ENCODE peak calls at places on chromosomes 2 and 18, in nine cellular contexts. S, N, K, D, V, B, W, E and I are unnamed samples.

GRCh38 chr2:128272586-128273468 is 45.8 kb downstream of the HS6ST1 start:
- DNase-seq in S (no peak), N (peak), K (peak), D (peak), V (no peak), B (no peak), W (no peak), E (no peak), I (no peak)

GRCh38 chr2:239397856-239398470 is 2.9 kb downstream of the HDAC4 start:
- DNase-seq in S (no peak), N (no peak), K (peak), D (no peak), V (no peak), B (no peak), W (no peak), E (no peak), I (no peak)

GRCh38 chr2:96142217-96143113 is 2.8 kb downstream of the DUSP2 start:
- DNase-seq in S (no peak), N (peak), K (peak), D (no peak), V (no peak), B (peak), W (no peak), E (peak), I (no peak)

GRCh38 chr18:10875836-10876235 is 273.5 kb downstream of the PIEZO2 start:
- DNase-seq in S (no peak), N (no peak), K (no peak), D (no peak), V (no peak), B (no peak), W (no peak), E (no peak), I (no peak)

GRCh38 chr18:36697905-36698304 is 130.9 kb downstream of the TPGS2 start:
- DNase-seq in S (no peak), N (no peak), K (no peak), D (no peak), V (no peak), B (no peak), W (peak), E (no peak), I (no peak)

GRCh38 chr2:32993140-32993539 is 46.4 kb downstream of the LTBP1 start:
- DNase-seq in S (no peak), N (no peak), K (no peak), D (no peak), V (no peak), B (no peak), W (no peak), E (no peak), I (no peak)

GRCh38 chr18:64436111-64436510 is 287.2 kb upstream of the LINC00305 start:
- DNase-seq in S (no peak), N (no peak), K (no peak), D (no peak), V (no peak), B (no peak), W (no peak), E (no peak), I (no peak)

GRCh38 chr2:10448646-10449480 is 736 bp upstream of the ODC1 start:
- DNase-seq in S (peak), N (peak), K (peak), D (peak), V (peak), B (no peak), W (peak), E (peak), I (peak)

GRCh38 chr2:202643012-202643858 is 8.5 kb downstream of the FAM117B start:
- DNase-seq in S (no peak), N (no peak), K (no peak), D (no peak), V (no peak), B (no peak), W (no peak), E (no peak), I (no peak)

GRCh38 chr18:47054369-47054768 is 18.9 kb upstream of the ELOA2 start:
- DNase-seq in S (no peak), N (no peak), K (no peak), D (no peak), V (no peak), B (no peak), W (no peak), E (no peak), I (no peak)

GRCh38 chr2:215171151-215171550 is 32.7 kb upstream of the ABCA12 start:
- DNase-seq in S (no peak), N (no peak), K (no peak), D (no peak), V (no peak), B (no peak), W (no peak), E (no peak), I (no peak)

GRCh38 chr18:23822590-23823385 is 133.5 kb downstream of the LAMA3 start:
- DNase-seq in S (no peak), N (no peak), K (no peak), D (no peak), V (no peak), B (no peak), W (no peak), E (no peak), I (no peak)

GRCh38 chr2:191591025-191591424 is 86.9 kb upstream of the NABP1 start:
- DNase-seq in S (no peak), N (no peak), K (no peak), D (no peak), V (no peak), B (no peak), W (no peak), E (no peak), I (no peak)

GRCh38 chr2:183995632-183996031 is 602.7 kb upstream of the ZNF804A start:
- DNase-seq in S (no peak), N (peak), K (no peak), D (no peak), V (no peak), B (no peak), W (no peak), E (no peak), I (no peak)

DNA sequence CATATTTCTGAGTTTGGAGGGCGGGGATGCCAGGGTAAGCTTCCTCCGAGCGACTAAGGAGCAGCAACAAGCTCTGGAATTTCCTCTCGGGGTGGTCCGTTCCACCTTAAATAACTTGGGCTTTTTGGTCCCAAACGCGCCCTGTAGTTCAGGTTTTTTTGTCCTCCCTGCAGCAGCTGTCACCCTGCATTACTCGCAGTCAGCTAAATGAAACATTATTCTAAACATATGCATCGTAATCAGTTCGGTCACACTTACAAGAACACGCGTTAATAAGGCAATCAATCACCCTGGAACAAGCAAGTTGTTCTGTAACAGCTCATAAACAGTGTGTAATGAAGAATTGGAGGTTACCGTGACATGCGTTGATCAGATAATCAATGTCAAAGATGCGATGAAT is 8.3 kb downstream of the EVX2 start:
- DNase-seq in S (no peak), N (no peak), K (no peak), D (no peak), V (no peak), B (no peak), W (no peak), E (no peak), I (no peak)
- H3K4me3 ChIP-seq in S (no peak), N (no peak), K (no peak), D (no peak), V (no peak), B (no peak), W (no peak), E (no peak), I (no peak)

DNA sequence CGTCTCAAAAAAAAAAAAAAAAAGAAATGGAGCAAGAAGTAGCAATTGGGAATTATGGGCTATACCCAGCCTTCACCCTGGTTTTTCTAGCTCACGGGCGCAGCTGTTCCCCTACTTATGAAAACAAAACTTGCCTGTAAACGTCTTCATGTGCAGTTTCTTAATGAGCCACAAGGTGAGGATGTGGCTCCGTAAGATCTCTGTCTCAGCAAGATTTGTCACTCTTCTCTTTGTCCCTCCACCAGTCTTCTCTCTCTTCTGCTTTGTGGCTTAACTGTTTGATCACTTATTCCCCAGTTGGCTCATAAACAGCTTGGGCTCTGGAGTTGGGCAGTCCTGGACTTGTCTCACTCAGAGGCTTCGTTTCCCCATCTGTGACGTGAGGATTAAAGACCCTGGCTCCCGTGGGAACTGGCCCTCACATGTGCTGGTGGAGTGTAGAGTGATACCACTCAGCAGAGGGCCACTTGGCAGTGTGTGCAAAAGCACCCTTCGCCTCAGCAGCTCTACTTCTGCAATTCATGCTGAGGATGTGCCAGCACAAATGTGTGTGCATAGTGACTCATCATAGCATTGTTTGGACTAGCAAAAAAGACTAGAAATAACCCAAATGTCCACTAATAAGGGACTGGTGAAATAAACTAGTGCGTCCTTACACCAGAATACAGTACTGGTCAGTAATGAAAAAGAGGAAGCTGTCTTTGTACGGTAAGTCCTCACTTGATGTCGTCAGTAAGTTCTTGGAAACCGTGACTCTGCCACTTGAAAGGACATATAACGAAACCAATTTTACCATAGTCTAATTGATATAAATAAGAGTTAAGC is 8.7 kb downstream of the CEP68 start:
- DNase-seq in S (peak), N (peak), K (peak), D (peak), V (peak), B (no peak), W (peak), E (peak), I (peak)
- TF ChIP-seq POLR2A in S (no peak), N (peak), K (no peak), D (no peak), V (no peak), B (no peak), W (no peak), E (no peak), I (no peak)

DNA sequence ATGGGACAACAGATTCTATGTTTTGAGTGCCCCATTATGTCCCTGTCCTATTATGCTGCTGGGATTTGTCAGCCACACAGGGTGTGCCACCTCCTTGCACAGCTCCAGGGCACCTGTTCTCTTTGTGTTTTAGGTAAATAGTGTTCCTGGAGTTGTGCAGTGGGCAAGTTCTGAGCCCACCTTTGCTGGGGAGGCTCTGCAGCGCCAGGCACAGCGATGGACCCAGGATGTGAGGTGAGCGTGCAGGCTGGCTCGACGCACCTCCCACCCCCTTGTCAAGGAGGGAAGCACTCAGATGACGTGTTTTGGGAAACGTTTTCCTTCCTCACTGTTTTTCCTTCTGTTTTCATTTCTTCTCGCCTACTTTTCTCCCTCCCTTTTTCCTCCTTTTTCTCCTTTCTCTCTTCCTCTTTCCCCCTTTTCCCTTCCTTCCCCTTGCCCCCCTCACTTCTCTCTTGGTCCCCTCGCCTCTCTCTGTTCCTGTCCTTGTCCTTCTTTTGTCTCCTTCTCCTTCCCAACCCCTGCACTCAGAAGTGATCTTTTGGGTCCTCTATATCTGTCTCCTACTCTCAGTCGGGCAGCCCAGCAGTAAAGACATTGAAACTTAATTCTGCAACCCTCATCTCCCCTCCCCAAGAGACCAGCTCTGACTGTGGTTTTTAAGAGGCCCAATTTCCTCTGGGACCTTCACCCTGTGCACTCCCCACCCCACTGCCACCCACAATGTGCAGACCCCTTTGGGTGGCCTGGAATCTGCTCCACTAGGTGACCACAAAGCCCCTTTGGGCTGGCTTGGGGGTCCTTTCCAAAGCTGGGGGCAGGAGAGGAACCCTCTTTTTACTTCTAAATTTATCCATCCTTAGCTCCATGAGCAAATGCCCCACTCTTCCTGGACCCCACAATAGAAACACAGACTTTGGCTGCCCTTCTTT is 104.0 kb downstream of the MCFD2 start:
- DNase-seq in S (peak), N (no peak), K (peak), D (no peak), V (no peak), B (no peak), W (no peak), E (no peak), I (no peak)
- H3K4me3 ChIP-seq in S (no peak), N (no peak), K (no peak), D (no peak), V (no peak), B (no peak), W (no peak), E (no peak), I (no peak)

GRCh38 chr2:67399831-67400489 is 2.8 kb downstream of the ETAA1 start:
- DNase-seq in S (no peak), N (no peak), K (no peak), D (no peak), V (no peak), B (no peak), W (no peak), E (no peak), I (no peak)

GRCh38 chr2:67397143-67397986 is at the start of gene ETAA1:
- DNase-seq in S (peak), N (peak), K (peak), D (peak), V (peak), B (peak), W (peak), E (peak), I (peak)

GRCh38 chr2:67394734-67395133 is 2.4 kb upstream of the ETAA1 start:
- DNase-seq in S (no peak), N (no peak), K (no peak), D (no peak), V (no peak), B (no peak), W (no peak), E (no peak), I (no peak)

GRCh38 chr2:67400560-67401464 is 3.7 kb downstream of the ETAA1 start:
- DNase-seq in S (no peak), N (no peak), K (no peak), D (no peak), V (no peak), B (no peak), W (no peak), E (no peak), I (no peak)

DNA sequence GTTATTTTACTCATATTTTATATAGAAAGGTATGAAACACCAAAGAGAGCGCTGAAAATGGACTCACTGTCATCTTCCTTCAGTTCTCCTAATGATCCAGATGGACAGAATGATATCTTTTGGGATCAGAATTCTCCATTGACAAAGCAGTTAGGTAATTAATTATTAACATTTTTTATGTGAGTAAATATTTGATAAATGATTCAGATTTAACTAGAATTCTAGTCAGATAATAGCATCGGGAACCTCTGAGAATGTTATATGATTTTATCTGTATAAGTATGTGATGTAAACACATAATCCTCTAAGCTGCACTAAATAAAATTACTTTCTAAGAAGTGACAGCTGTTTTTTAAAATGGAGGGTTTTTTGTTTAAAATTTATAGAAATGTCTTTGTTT is 2.0 kb downstream of the ETAA1 start:
- DNase-seq in S (no peak), N (no peak), K (no peak), D (no peak), V (no peak), B (no peak), W (no peak), E (no peak), I (no peak)
- TF ChIP-seq POLR2A in S (no peak), N (no peak), K (no peak), D (no peak), V (no peak), B (no peak), W (no peak), E (no peak), I (no peak)

GRCh38 chr2:26612034-26612433 is 29.1 kb downstream of the CIB4 start:
- DNase-seq in S (no peak), N (no peak), K (no peak), D (no peak), V (no peak), B (no peak), W (no peak), E (no peak), I (no peak)

GRCh38 chr2:26609133-26609532 is 32.0 kb downstream of the CIB4 start:
- DNase-seq in S (no peak), N (no peak), K (peak), D (no peak), V (no peak), B (no peak), W (no peak), E (no peak), I (no peak)

GRCh38 chr2:26609839-26610277 is 31.3 kb downstream of the CIB4 start:
- DNase-seq in S (no peak), N (peak), K (peak), D (no peak), V (no peak), B (no peak), W (no peak), E (no peak), I (no peak)

GRCh38 chr2:26612522-26613240 is 28.5 kb downstream of the CIB4 start:
- DNase-seq in S (no peak), N (peak), K (peak), D (no peak), V (no peak), B (no peak), W (peak), E (peak), I (no peak)

DNA sequence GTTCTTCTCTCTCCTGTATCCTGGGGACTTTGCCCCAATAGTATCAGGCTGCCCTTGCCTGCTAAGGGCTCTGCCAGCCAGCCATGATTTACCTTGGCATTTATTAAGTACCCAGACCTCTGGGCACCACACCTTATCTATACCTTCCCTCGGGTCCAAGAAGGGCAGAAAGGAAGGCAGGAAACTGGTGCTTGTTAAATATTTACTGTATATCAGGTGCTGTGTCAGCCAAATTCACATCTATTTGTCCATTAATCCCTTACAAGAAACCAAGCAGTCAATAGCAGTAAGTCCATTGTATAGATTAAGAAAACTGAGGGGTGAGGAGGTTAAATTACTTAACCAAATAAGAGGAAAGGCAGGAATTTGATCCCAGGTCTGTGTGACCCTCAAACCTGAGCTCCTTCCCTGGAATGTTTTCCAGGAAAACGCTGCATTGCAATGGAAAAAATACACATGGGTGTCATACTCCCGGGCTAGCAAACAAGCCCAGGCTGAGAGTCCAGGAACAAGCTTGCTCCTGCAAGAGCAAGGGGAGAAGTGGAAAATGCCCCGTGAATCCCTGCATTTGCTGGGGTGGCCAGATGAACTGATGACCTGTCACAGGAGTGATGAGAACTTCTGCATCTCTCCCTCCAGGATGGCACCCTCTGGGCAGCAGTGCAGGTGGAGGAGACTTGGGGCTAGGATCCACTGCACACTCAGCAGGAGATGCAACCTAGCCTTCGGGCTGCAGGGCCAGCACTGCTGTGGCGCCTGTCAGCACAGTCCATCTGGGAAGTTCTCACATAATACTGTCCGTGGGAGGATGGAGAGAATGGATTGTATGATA is 30.4 kb downstream of the CIB4 start:
- DNase-seq in S (no peak), N (peak), K (peak), D (no peak), V (peak), B (no peak), W (no peak), E (no peak), I (no peak)
- H3K4me3 ChIP-seq in S (no peak), N (no peak), K (no peak), D (no peak), V (no peak), B (no peak), W (no peak), E (no peak), I (no peak)

GRCh38 chr2:149115781-149116180 is 77.3 kb downstream of the LYPD6B start:
- DNase-seq in S (no peak), N (no peak), K (no peak), D (no peak), V (no peak), B (no peak), W (no peak), E (no peak), I (no peak)
- TF ChIP-seq POLR2A in S (no peak), N (no peak), K (no peak), D (no peak), V (no peak), B (no peak), W (no peak), E (no peak), I (no peak)

GRCh38 chr2:238158807-238159539 is at the start of gene ERFE:
- DNase-seq in S (no peak), N (peak), K (no peak), D (no peak), V (no peak), B (peak), W (no peak), E (peak), I (no peak)
- H3K4me3 ChIP-seq in S (peak), N (no peak), K (peak), D (peak), V (peak), B (no peak), W (no peak), E (peak), I (peak)

DNA sequence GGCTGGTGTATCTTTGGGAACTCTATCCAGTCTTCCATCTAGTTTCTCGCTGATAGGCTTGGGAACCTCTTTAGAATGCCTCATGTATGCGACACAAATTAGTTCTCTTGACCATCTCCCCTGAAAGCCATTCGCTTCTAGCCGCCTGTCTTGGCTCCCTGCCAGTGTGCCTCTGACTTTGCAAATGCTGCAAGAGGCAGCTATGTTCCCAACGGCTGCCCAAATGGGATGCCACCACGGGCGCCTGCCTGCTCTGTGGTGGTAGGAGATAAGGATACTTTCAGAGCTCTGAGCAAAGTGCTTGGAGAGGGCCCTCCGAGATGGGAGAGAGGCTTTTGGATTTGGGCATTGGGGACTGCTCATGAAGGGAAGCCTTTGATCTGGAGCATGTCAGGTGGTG is 77.7 kb upstream of the IGFBP5 start:
- DNase-seq in S (no peak), N (peak), K (no peak), D (no peak), V (no peak), B (no peak), W (no peak), E (no peak), I (no peak)
- TF ChIP-seq POLR2A in S (no peak), N (no peak), K (no peak), D (no peak), V (no peak), B (no peak), W (no peak), E (no peak), I (no peak)